ENCODE peak calls at places on chromosomes 7 and 10, in seven cellular contexts. One of them, this sample, is unnamed. For H3K9me3, the result is how much of the 10 kb centered on the place peaks cover.

GRCh38 chr7:135673360-135673706 is 11.0 kb downstream of the STMP1 start:
- DNase-seq in GM23248: peak
- DNase-seq in mammary epithelial cell: no peak
- DNase-seq in adipocyte: peak
- DNase-seq in fibroblast of lung: peak
- DNase-seq in endothelial cell of umbilical vein: peak
- DNase-seq in endodermal cell: no peak
- DNase-seq in this sample: no peak

GRCh38 chr7:76380623-76380966 is 21.8 kb upstream of the YWHAG start:
- DNase-seq in endodermal cell: no peak
- DNase-seq in fibroblast of lung: no peak
- DNase-seq in adipocyte: no peak
- DNase-seq in endothelial cell of umbilical vein: no peak
- DNase-seq in GM23248: no peak
- DNase-seq in mammary epithelial cell: no peak
- DNase-seq in this sample: no peak

GRCh38 chr10:51269816-51270215 is 195.5 kb downstream of the PRKG1 start:
- DNase-seq in mammary epithelial cell: no peak
- DNase-seq in endodermal cell: no peak
- DNase-seq in fibroblast of lung: peak
- DNase-seq in GM23248: peak
- DNase-seq in adipocyte: peak
- DNase-seq in endothelial cell of umbilical vein: no peak
- DNase-seq in this sample: no peak

GRCh38 chr10:131117011-131117410 is 194.5 kb downstream of the TCERG1L start:
- DNase-seq in adipocyte: no peak
- DNase-seq in endothelial cell of umbilical vein: no peak
- DNase-seq in mammary epithelial cell: no peak
- DNase-seq in endodermal cell: no peak
- DNase-seq in GM23248: no peak
- DNase-seq in fibroblast of lung: no peak
- DNase-seq in this sample: no peak

GRCh38 chr10:2866569-2866968 is 200.8 kb upstream of the PFKP start:
- DNase-seq in fibroblast of lung: no peak
- DNase-seq in endodermal cell: peak
- DNase-seq in adipocyte: no peak
- DNase-seq in GM23248: no peak
- DNase-seq in mammary epithelial cell: no peak
- DNase-seq in endothelial cell of umbilical vein: no peak
- DNase-seq in this sample: no peak

GRCh38 chr7:47875406-47875805 is 72.9 kb downstream of the PKD1L1 start:
- DNase-seq in endothelial cell of umbilical vein: no peak
- DNase-seq in endodermal cell: no peak
- DNase-seq in adipocyte: no peak
- DNase-seq in fibroblast of lung: no peak
- DNase-seq in mammary epithelial cell: no peak
- DNase-seq in GM23248: no peak
- DNase-seq in this sample: no peak

GRCh38 chr10:48493083-48493871 is 111.6 kb downstream of the ARHGAP22 start:
- DNase-seq in mammary epithelial cell: peak
- DNase-seq in endothelial cell of umbilical vein: no peak
- DNase-seq in adipocyte: no peak
- DNase-seq in endodermal cell: no peak
- DNase-seq in fibroblast of lung: peak
- DNase-seq in GM23248: no peak
- DNase-seq in this sample: peak

GRCh38 chr10:75097666-75098285 is 13.7 kb upstream of the SAMD8 start:
- DNase-seq in adipocyte: peak
- DNase-seq in fibroblast of lung: no peak
- DNase-seq in GM23248: peak
- DNase-seq in endodermal cell: peak
- DNase-seq in endothelial cell of umbilical vein: no peak
- DNase-seq in mammary epithelial cell: no peak
- DNase-seq in this sample: no peak

GRCh38 chr7:123023126-123023525 is 27.6 kb upstream of the TAS2R16 start:
- DNase-seq in adipocyte: no peak
- DNase-seq in mammary epithelial cell: no peak
- DNase-seq in fibroblast of lung: peak
- DNase-seq in endodermal cell: no peak
- DNase-seq in GM23248: no peak
- DNase-seq in endothelial cell of umbilical vein: no peak
- DNase-seq in this sample: no peak

GRCh38 chr7:129494041-129494440 is 8.3 kb upstream of the SMKR1 start:
- DNase-seq in adipocyte: peak
- DNase-seq in GM23248: peak
- DNase-seq in mammary epithelial cell: peak
- DNase-seq in fibroblast of lung: peak
- DNase-seq in endothelial cell of umbilical vein: no peak
- DNase-seq in endodermal cell: no peak
- DNase-seq in this sample: peak

GRCh38 chr7:47386273-47386820 is 195.6 kb downstream of the TNS3 start:
- DNase-seq in adipocyte: no peak
- DNase-seq in endodermal cell: no peak
- DNase-seq in endothelial cell of umbilical vein: no peak
- DNase-seq in fibroblast of lung: no peak
- DNase-seq in GM23248: no peak
- DNase-seq in mammary epithelial cell: no peak
- DNase-seq in this sample: no peak

GRCh38 chr7:109873296-109873695 is 1217.6 kb upstream of the LRRN3 start:
- DNase-seq in endodermal cell: no peak
- DNase-seq in mammary epithelial cell: no peak
- DNase-seq in fibroblast of lung: no peak
- DNase-seq in adipocyte: no peak
- DNase-seq in GM23248: no peak
- DNase-seq in endothelial cell of umbilical vein: no peak
- DNase-seq in this sample: no peak

GRCh38 chr10:111875760-111876159 is 307.8 kb downstream of the GPAM start:
- DNase-seq in endodermal cell: no peak
- DNase-seq in mammary epithelial cell: no peak
- DNase-seq in GM23248: peak
- DNase-seq in adipocyte: no peak
- DNase-seq in endothelial cell of umbilical vein: no peak
- DNase-seq in fibroblast of lung: peak
- DNase-seq in this sample: no peak

GRCh38 chr7:67760971-67761370 is 764.3 kb downstream of the TYW1 start:
- DNase-seq in GM23248: no peak
- DNase-seq in endothelial cell of umbilical vein: no peak
- DNase-seq in fibroblast of lung: peak
- DNase-seq in endodermal cell: no peak
- DNase-seq in mammary epithelial cell: no peak
- DNase-seq in adipocyte: no peak
- DNase-seq in this sample: no peak

GRCh38 chr10:96697438-96697837 is 22.9 kb downstream of the PIK3AP1 start:
- DNase-seq in endodermal cell: no peak
- DNase-seq in fibroblast of lung: no peak
- DNase-seq in adipocyte: no peak
- DNase-seq in GM23248: no peak
- DNase-seq in mammary epithelial cell: no peak
- DNase-seq in endothelial cell of umbilical vein: no peak
- DNase-seq in this sample: no peak

GRCh38 chr10:109964318-109964717 is 41.0 kb upstream of the XPNPEP1 start:
- DNase-seq in adipocyte: no peak
- DNase-seq in endothelial cell of umbilical vein: no peak
- DNase-seq in mammary epithelial cell: no peak
- DNase-seq in GM23248: no peak
- DNase-seq in endodermal cell: no peak
- DNase-seq in fibroblast of lung: no peak
- DNase-seq in this sample: no peak

GRCh38 chr7:103592187-103592586 is 146.2 kb upstream of the SLC26A5 start:
- DNase-seq in GM23248: no peak
- DNase-seq in fibroblast of lung: no peak
- DNase-seq in endodermal cell: no peak
- DNase-seq in endothelial cell of umbilical vein: no peak
- DNase-seq in adipocyte: no peak
- DNase-seq in mammary epithelial cell: no peak
- DNase-seq in this sample: no peak

GRCh38 chr7:10122573-10123100 is 851.0 kb upstream of the PHF14 start:
- DNase-seq in fibroblast of lung: peak
- DNase-seq in GM23248: no peak
- DNase-seq in adipocyte: no peak
- DNase-seq in endodermal cell: peak
- DNase-seq in endothelial cell of umbilical vein: peak
- DNase-seq in mammary epithelial cell: no peak
- DNase-seq in this sample: no peak

GRCh38 chr7:5232485-5232837 is 42.4 kb downstream of the WIPI2 start:
- DNase-seq in endothelial cell of umbilical vein: no peak
- DNase-seq in fibroblast of lung: no peak
- DNase-seq in endodermal cell: no peak
- DNase-seq in adipocyte: no peak
- DNase-seq in mammary epithelial cell: no peak
- DNase-seq in GM23248: no peak
- DNase-seq in this sample: no peak

GRCh38 chr7:95255691-95256090 is 68.6 kb downstream of the PON1 start:
- DNase-seq in endodermal cell: no peak
- DNase-seq in fibroblast of lung: no peak
- DNase-seq in adipocyte: no peak
- DNase-seq in endothelial cell of umbilical vein: no peak
- DNase-seq in mammary epithelial cell: no peak
- DNase-seq in GM23248: no peak
- DNase-seq in this sample: no peak

GRCh38 chr7:71695189-71695588 is 563.2 kb downstream of the GALNT17 start:
- DNase-seq in fibroblast of lung: peak
- DNase-seq in adipocyte: no peak
- DNase-seq in mammary epithelial cell: no peak
- DNase-seq in endodermal cell: no peak
- DNase-seq in endothelial cell of umbilical vein: no peak
- DNase-seq in GM23248: no peak
- DNase-seq in this sample: no peak

GRCh38 chr10:125125951-125126735 is 34.2 kb downstream of the CTBP2 start:
- DNase-seq in fibroblast of lung: no peak
- DNase-seq in endodermal cell: no peak
- DNase-seq in endothelial cell of umbilical vein: no peak
- DNase-seq in GM23248: no peak
- DNase-seq in mammary epithelial cell: no peak
- DNase-seq in adipocyte: no peak
- DNase-seq in this sample: no peak

GRCh38 chr7:69166979-69167516 is 431.2 kb upstream of the AUTS2 start:
- DNase-seq in endodermal cell: no peak
- DNase-seq in adipocyte: no peak
- DNase-seq in endothelial cell of umbilical vein: no peak
- DNase-seq in mammary epithelial cell: no peak
- DNase-seq in GM23248: no peak
- DNase-seq in fibroblast of lung: no peak
- DNase-seq in this sample: no peak

DNA sequence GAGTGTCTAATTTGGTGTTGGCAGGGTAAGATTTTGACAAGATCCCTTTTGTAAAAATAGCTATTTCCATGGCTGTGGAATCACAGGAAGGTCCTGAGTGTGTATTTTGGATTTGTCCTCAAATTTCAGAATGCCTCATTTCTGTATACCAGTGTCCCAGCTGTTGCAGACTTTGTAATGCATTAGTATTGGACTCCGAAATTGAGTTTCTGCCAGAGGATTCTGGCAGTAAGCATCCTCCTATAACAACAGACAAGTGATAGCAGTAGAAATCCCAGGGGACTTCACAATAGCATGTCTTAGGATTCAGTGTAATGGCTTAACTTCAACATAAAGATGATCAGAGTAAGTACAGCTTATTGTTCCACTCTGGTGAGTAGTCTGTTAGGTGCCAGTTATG is 104.6 kb downstream of the FOXP2 start:
- DNase-seq in fibroblast of lung: no peak
- DNase-seq in GM23248: no peak
- DNase-seq in mammary epithelial cell: no peak
- DNase-seq in endothelial cell of umbilical vein: no peak
- DNase-seq in endodermal cell: no peak
- DNase-seq in adipocyte: no peak
- DNase-seq in this sample: no peak
- H3K4me3 ChIP-seq in fibroblast of lung: no peak
- H3K4me3 ChIP-seq in GM23248: no peak
- H3K4me3 ChIP-seq in mammary epithelial cell: no peak
- H3K4me3 ChIP-seq in endothelial cell of umbilical vein: no peak
- H3K4me3 ChIP-seq in endodermal cell: no peak
- H3K4me3 ChIP-seq in adipocyte: no peak
- H3K4me3 ChIP-seq in this sample: no peak

GRCh38 chr10:133481657-133482056 is 27.9 kb downstream of the SCART1 start:
- DNase-seq in endothelial cell of umbilical vein: no peak
- DNase-seq in adipocyte: no peak
- DNase-seq in endodermal cell: no peak
- DNase-seq in mammary epithelial cell: no peak
- DNase-seq in GM23248: no peak
- DNase-seq in fibroblast of lung: no peak
- DNase-seq in this sample: no peak
- H3K9me3 ChIP-seq in endothelial cell of umbilical vein: under half
- H3K9me3 ChIP-seq in adipocyte: under half
- H3K9me3 ChIP-seq in endodermal cell: under half
- H3K9me3 ChIP-seq in mammary epithelial cell: under half
- H3K9me3 ChIP-seq in GM23248: under half
- H3K9me3 ChIP-seq in fibroblast of lung: under half
- H3K9me3 ChIP-seq in this sample: under half

DNA sequence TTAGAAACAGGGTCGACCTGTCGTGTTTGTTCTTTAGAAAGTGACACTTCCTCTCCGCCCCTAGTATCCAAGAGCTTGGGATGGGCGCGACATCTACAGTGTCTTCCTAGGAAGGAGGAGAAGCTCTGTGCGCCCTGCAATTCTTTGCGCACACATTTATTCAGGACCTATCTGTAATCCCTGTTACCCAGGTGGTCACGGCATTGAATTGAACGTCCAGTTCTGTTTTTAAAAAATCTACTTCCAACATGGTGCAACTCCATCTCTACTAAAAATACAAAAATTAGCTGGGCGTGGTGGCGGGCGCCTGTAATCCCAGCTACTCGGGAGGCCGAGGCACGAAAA is 602 bp upstream of the LAMB1 start:
- DNase-seq in mammary epithelial cell: no peak
- DNase-seq in adipocyte: no peak
- DNase-seq in endodermal cell: no peak
- DNase-seq in fibroblast of lung: no peak
- DNase-seq in endothelial cell of umbilical vein: no peak
- DNase-seq in GM23248: no peak
- DNase-seq in this sample: no peak
- H3K9ac ChIP-seq in mammary epithelial cell: no peak
- H3K9ac ChIP-seq in adipocyte: peak
- H3K9ac ChIP-seq in endodermal cell: peak
- H3K9ac ChIP-seq in fibroblast of lung: peak
- H3K9ac ChIP-seq in endothelial cell of umbilical vein: peak
- H3K9ac ChIP-seq in GM23248: peak
- H3K9ac ChIP-seq in this sample: no peak

DNA sequence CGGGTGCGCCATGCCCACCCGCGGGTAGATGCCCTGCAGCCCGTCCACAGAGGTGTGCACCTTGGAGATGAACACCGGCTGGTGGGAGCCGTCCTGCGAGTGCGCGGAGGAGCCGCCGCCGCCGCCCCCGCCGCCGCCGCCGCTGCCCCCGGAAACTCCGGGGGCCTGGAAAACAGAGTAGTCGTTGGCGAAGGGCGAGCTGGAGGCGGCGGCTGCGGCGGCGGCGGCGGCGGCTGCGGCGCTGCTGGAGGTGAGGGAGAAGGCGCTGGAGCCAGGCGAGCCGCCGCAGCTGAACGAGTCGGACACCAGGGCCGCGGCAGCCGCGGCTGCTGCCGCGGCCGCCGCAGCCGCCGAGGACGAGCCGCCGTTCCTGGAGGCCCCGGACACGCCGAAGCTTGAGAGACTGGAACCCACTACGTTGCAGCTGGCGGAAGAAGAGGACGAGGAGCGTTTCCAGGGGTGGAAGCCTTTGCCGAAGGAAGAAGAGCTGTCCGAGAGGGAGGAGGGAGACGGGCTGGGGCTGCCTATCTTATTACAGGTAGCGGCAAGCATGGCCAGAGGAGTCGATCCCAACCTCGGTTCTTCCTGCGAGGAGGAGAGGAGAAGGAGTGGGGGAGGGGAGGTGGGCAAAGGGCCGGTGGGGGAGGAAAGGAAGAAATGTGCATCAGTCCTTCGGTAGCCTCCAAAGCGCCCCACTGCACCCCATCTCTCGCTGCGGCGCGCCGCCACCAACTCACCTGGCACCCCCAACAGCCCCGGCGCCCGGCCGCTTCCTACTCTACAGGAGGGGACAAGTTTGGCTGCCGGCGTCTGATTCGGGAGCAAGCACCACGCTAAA is 1.3 kb downstream of the SP8 start:
- DNase-seq in endothelial cell of umbilical vein: no peak
- DNase-seq in endodermal cell: peak
- DNase-seq in fibroblast of lung: no peak
- DNase-seq in GM23248: peak
- DNase-seq in adipocyte: peak
- DNase-seq in mammary epithelial cell: peak
- DNase-seq in this sample: no peak
- H3K4me3 ChIP-seq in endothelial cell of umbilical vein: peak
- H3K4me3 ChIP-seq in endodermal cell: peak
- H3K4me3 ChIP-seq in fibroblast of lung: no peak
- H3K4me3 ChIP-seq in GM23248: peak
- H3K4me3 ChIP-seq in adipocyte: peak
- H3K4me3 ChIP-seq in mammary epithelial cell: peak
- H3K4me3 ChIP-seq in this sample: peak

This sample was measured in MM.1S.